ENCODE peak calls at places on chromosomes 3 and 15, in four cellular contexts. L is A549, O is Peyer's patch, A is astrocyte. I is an unnamed sample.

GRCh38 chr3:99857278-99857677 is 39.6 kb downstream of the CMSS1 start:
- DNase-seq in A (no peak), O (no peak), L (no peak), I (no peak)

GRCh38 chr15:93317772-93318171 is 228.8 kb upstream of the RGMA start:
- DNase-seq in A (no peak), L (no peak), O (no peak), I (no peak)

GRCh38 chr3:55797084-55797483 is 310.0 kb upstream of the WNT5A start:
- DNase-seq in O (no peak), A (no peak), L (no peak), I (no peak)

GRCh38 chr15:72796515-72797337 is 13.2 kb upstream of the ADPGK start:
- DNase-seq in L (peak; percentile 76), A (no peak), O (peak; percentile 65), I (peak; percentile 44)

GRCh38 chr15:73283341-73283962 is 85.3 kb downstream of the HCN4 start:
- DNase-seq in A (no peak), L (no peak), O (no peak), I (no peak)

GRCh38 chr15:68726246-68726645 is 94.4 kb downstream of the ANP32A start:
- DNase-seq in O (no peak), A (no peak), L (no peak), I (no peak)

GRCh38 chr3:51703026-51703775 is 3.7 kb upstream of the GRM2 start:
- DNase-seq in O (peak; percentile 39), L (no peak), A (no peak), I (no peak)

GRCh38 chr3:39541917-39542329 is 74.4 kb downstream of the MOBP start:
- DNase-seq in O (no peak), A (peak; percentile 6), L (peak; percentile 13), I (no peak)

GRCh38 chr3:12750223-12750622 is 8.8 kb downstream of the TMEM40 start:
- DNase-seq in A (peak; percentile 84), O (no peak), L (peak; percentile 67), I (peak; percentile 55)

GRCh38 chr3:27454914-27455313 is 29.3 kb downstream of the SLC4A7 start:
- DNase-seq in A (no peak), O (no peak), L (no peak), I (no peak)

GRCh38 chr15:67103869-67104268 is 38.5 kb downstream of the SMAD3 start:
- DNase-seq in A (no peak), O (no peak), L (no peak), I (no peak)

GRCh38 chr15:90836296-90836871 is 32.0 kb upstream of the FURIN start:
- DNase-seq in O (no peak), A (peak; percentile 65), L (peak; percentile 53), I (no peak)

GRCh38 chr15:100596792-100597191 is 5.2 kb downstream of the LINS1 start:
- DNase-seq in L (no peak), O (no peak), A (peak; percentile 78), I (no peak)

GRCh38 chr15:80404719-80405553 is 754 bp downstream of the ARNT2 start:
- DNase-seq in A (no peak), L (peak; percentile 33), O (no peak), I (no peak)

GRCh38 chr15:31486906-31487695 is 160.5 kb downstream of the KLF13 start:
- DNase-seq in L (no peak), O (no peak), A (no peak), I (no peak)

GRCh38 chr15:58742424-58743160 is 6.9 kb downstream of the ADAM10 start:
- DNase-seq in L (no peak), A (peak; percentile 80), O (no peak), I (no peak)

GRCh38 chr15:28944286-28944685 is 58.5 kb downstream of the APBA2 start:
- DNase-seq in O (peak; percentile 19), A (no peak), L (no peak), I (no peak)

GRCh38 chr3:114639171-114639570 is 345.3 kb downstream of the TIGIT start:
- DNase-seq in A (no peak), L (no peak), O (no peak), I (no peak)

GRCh38 chr15:29631076-29632070 is 190.9 kb downstream of the TJP1 start:
- DNase-seq in O (peak; percentile 72), A (peak; percentile 10), L (no peak), I (no peak)

GRCh38 chr3:151604941-151605340 is 128.8 kb upstream of the AADACL2 start:
- DNase-seq in A (no peak), L (no peak), O (no peak), I (no peak)

GRCh38 chr3:178669046-178669445 is 132.8 kb downstream of the KCNMB2 start:
- DNase-seq in L (no peak), A (no peak), O (no peak), I (no peak)

GRCh38 chr3:127015282-127016042 is 32.5 kb downstream of the PLXNA1 start:
- DNase-seq in L (peak; percentile 23), A (no peak), O (no peak), I (no peak)

GRCh38 chr15:35755237-35755802 is 209.4 kb upstream of the DPH6 start:
- DNase-seq in A (peak; percentile 34), O (no peak), L (no peak), I (no peak)

GRCh38 chr3:47000922-47001730 is 21.7 kb downstream of the NBEAL2 start:
- DNase-seq in L (no peak), O (no peak), A (no peak), I (no peak)

GRCh38 chr15:90889736-90890456 is 5.6 kb downstream of the FES start:
- DNase-seq in A (no peak), L (no peak), O (no peak), I (no peak)

GRCh38 chr3:140953028-140953960 is 11.7 kb downstream of the SLC25A36 start:
- DNase-seq in A (peak; percentile 78), O (no peak), L (peak; percentile 29), I (no peak)

GRCh38 chr3:73427018-73427750 is 197.6 kb downstream of the PDZRN3 start:
- DNase-seq in O (no peak), L (no peak), A (no peak), I (no peak)

GRCh38 chr3:15542641-15543040 is 21.1 kb upstream of the COLQ start:
- DNase-seq in O (no peak), L (no peak), A (no peak), I (no peak)

GRCh38 chr3:174068035-174068434 is 670.5 kb downstream of the NLGN1 start:
- DNase-seq in A (no peak), L (no peak), O (no peak), I (no peak)

GRCh38 chr3:132637590-132637989 is 22.0 kb downstream of the ACAD11 start:
- DNase-seq in L (no peak), A (peak; percentile 38), O (no peak), I (no peak)

GRCh38 chr15:92901053-92901761 is 1.1 kb downstream of the CHD2 start:
- DNase-seq in L (peak; percentile 51), A (no peak), O (no peak), I (no peak)

GRCh38 chr3:106379251-106379750 is 510.5 kb upstream of the CBLB start:
- DNase-seq in A (no peak), O (no peak), L (no peak), I (no peak)

GRCh38 chr3:172634948-172635347 is 75.9 kb downstream of the NCEH1 start:
- DNase-seq in O (no peak), A (no peak), L (no peak), I (no peak)

DNA sequence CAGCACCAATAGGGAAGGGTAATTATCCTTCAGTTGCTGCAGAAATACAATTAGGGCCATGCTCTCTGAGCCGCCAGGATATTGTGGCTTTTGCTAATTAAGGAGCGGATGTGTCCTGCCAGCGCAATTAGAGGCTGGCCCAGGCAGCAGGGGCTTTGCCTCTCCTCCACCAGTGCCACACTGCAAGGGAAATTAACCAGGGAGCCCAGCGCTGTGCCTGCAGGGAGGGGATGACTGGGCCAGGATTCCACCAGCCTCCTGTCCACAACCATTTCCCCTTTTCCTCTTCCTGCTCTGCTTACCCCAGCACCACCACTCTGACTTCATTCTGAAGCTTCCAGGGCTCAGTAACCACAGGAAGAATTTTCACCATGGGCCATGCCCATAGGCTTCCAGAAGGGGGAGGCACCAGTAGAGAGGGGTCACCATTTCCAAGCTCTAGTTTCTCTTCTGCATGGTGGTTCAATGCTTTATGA is 10.3 kb upstream of the AEN start:
- DNase-seq in L (no peak), O (no peak), A (no peak), I (no peak)
- TF ChIP-seq CTCF in L (no peak), O (no peak), A (no peak), I (no peak)

DNA sequence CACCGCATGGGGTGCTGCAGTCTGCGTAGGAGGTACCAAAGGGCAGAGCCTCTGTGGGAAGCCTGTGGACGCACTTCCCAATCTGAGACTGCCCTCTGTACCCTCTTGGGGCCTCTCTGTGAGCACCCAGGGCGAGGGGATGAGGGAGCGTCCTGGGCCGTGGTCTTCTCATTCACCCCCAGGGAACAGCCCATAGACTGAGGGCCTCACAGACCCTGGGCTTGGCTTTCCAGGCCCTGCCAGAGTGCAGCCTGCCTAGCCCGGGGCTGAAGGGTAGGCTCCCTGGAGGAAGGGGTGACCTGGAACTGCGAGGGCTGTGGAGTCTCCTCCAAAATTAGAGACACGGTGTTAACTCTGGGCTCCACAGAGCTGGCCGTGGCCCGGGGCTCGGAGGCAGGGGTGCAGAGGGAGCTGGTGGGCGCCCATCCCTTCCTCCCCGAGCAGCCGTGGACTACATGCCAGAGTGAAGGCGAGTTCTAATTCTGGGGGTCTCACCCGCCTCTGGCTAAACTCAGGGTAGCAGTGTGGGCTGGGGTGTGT is 468 bp upstream of the SPTBN5 start:
- DNase-seq in L (no peak), O (no peak), A (no peak), I (no peak)
- H3K4me3 ChIP-seq in L (no peak overlapping the region), O (no peak overlapping the region), A (no peak overlapping the region), I (peak overlapping the region; percentile 64)

DNA sequence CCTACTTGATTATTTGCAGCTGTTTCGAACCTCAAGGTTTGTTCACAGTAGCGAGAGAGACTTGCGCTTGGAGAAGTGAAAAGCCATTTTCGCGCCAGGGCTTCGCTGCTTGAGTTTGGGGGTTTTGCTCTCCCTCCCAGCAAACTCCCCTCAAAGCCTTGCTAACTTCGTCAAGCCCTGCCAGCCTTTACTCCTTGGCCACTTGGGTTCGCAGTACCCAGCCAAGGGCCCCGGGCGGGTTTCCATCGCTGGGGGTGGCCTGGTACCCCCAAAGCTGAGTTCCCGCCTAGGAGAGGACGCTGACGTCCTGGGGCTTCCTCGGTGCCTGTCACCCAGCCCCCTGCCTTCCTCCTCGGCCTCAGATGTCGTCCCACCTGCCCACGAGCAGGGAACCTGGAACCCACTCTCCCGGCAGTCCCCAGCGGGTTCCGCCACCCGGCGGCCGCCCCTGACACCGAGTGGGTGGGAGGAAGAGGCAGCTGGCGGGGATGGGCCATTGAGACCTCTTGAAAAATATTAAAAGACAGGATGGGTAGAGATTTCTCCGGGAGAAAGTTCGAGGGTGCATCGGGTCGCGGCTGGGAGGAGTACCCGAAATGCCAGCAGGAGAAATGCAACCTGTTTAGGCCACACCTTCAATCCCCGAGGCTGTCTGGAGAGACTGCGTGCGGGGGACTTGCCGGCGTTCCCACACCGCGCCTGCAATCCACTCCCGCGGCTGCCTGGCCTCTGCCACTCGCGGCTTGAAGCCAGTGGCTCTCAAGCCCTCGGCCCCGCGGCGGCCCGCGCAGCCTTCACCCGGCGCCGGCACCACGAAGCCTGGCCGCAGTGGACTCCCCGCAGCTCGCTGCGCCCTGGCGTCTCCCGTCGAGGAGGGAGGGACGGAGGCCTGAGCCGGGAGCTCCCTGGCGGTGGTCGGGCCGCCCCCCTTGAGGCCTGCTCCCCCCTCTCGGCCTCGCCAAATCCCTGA is 8.8 kb upstream of the NR2F2 start:
- DNase-seq in L (no peak), O (no peak), A (peak; percentile 44), I (no peak)
- TF ChIP-seq CTCF in L (no peak), O (no peak), A (no peak), I (peak; percentile 19)

DNA sequence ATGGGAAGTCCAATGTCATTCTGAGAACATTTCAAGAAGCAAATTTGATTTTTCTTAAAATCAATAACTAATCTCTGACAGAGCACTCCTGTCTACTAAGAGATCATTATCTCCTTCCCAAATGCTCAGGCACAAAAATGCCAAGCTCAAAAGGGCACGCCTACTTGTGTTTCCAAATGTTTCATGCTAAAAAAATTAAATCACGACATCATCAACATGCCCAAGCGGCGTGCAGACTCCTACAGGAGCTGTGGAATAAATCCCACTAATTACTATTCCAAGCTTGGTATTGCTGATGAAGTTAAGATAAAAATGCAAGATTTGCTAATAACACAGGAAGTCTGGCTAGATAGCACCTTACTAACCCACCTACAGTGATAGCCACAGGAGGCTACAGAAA is 140.8 kb downstream of the OSBPL10 start:
- DNase-seq in A (no peak), L (no peak), O (no peak), I (no peak)
- H3K4me3 ChIP-seq in A (no peak overlapping the region), L (no peak overlapping the region), O (no peak overlapping the region), I (no peak overlapping the region)

I was measured in left ventricle myocardium inferior.